ENCODE peak calls at places on chromosomes 5 and 9, in four cellular contexts. L is GM12878, G is K562, E is HL-60. Z is an unnamed sample.
A peak's percentile ranks its signal among the peaks of the same experiment; 100 is the strongest.

GRCh38 chr5:112848116-112848811 is 12.8 kb upstream of the SRP19 start:
- DNase-seq in L (peak; percentile 51), G (peak; percentile 33), E (peak; percentile 28), Z (peak; percentile 14)

GRCh38 chr5:137563646-137564474 is 64.7 kb upstream of the SPOCK1 start:
- DNase-seq in G (no peak), L (no peak), E (peak; percentile 66), Z (no peak)

GRCh38 chr5:150107909-150108447 is 21.6 kb upstream of the CSF1R start:
- DNase-seq in E (no peak), L (no peak), G (no peak), Z (no peak)

GRCh38 chr5:169263591-169263990 is 37.3 kb downstream of the SLIT3 start:
- DNase-seq in G (no peak), E (no peak), L (no peak), Z (no peak)

GRCh38 chr5:124302504-124302903 is 443.9 kb downstream of the ZNF608 start:
- DNase-seq in E (no peak), L (no peak), G (no peak), Z (no peak)

GRCh38 chr5:87825583-87825982 is 412.9 kb upstream of the CCNH start:
- DNase-seq in E (no peak), G (no peak), L (no peak), Z (no peak)

GRCh38 chr5:72093231-72093630 is 14.0 kb upstream of the MAP1B start:
- DNase-seq in E (no peak), G (no peak), L (no peak), Z (no peak)

GRCh38 chr9:130893250-130894101 is 3.1 kb downstream of the QRFP start:
- DNase-seq in G (peak; percentile 67), L (no peak), E (peak; percentile 86), Z (no peak)

GRCh38 chr5:14419686-14420085 is 161.9 kb upstream of the OTULINL start:
- DNase-seq in L (no peak), E (no peak), G (no peak), Z (no peak)

GRCh38 chr5:101517795-101518194 is 614.7 kb upstream of the ST8SIA4 start:
- DNase-seq in L (no peak), E (no peak), G (no peak), Z (no peak)

GRCh38 chr5:43007911-43008368 is 32.2 kb downstream of the ANXA2R start:
- DNase-seq in G (peak; percentile 79), E (peak; percentile 73), L (no peak), Z (peak; percentile 37)

GRCh38 chr5:109080896-109081295 is 328.9 kb downstream of the PJA2 start:
- DNase-seq in E (no peak), L (no peak), G (no peak), Z (no peak)

GRCh38 chr5:50867140-50867539 is 200.7 kb downstream of the PARP8 start:
- DNase-seq in L (no peak), E (no peak), G (no peak), Z (no peak)

GRCh38 chr5:531749-532315 is 7.6 kb upstream of the SLC9A3 start:
- DNase-seq in G (no peak), L (no peak), E (no peak), Z (no peak)

GRCh38 chr5:140240987-140241706 is 61.8 kb downstream of the PFDN1 start:
- DNase-seq in E (no peak), G (peak; percentile 40), L (no peak), Z (no peak)

GRCh38 chr5:137935190-137935589 is 45.9 kb downstream of the PKD2L2 start:
- DNase-seq in G (no peak), E (no peak), L (peak; percentile 25), Z (no peak)

GRCh38 chr5:54254482-54255198 is 55.7 kb downstream of the ARL15 start:
- DNase-seq in E (no peak), L (no peak), G (no peak), Z (no peak)

GRCh38 chr5:143546394-143546793 is 142.9 kb upstream of the NR3C1 start:
- DNase-seq in L (no peak), G (no peak), E (no peak), Z (no peak)

GRCh38 chr5:160520609-160521391 is 99.1 kb downstream of the PTTG1 start:
- DNase-seq in L (no peak), E (no peak), G (no peak), Z (no peak)

GRCh38 chr5:68529581-68529980 is 314.0 kb downstream of the PIK3R1 start:
- DNase-seq in E (no peak), G (no peak), L (no peak), Z (no peak)

GRCh38 chr9:97500263-97500662 is 1.2 kb upstream of the TMOD1 start:
- DNase-seq in L (no peak), E (no peak), G (no peak), Z (no peak)

GRCh38 chr5:65892801-65893200 is 33.6 kb upstream of the ERBIN start:
- DNase-seq in E (no peak), L (no peak), G (no peak), Z (no peak)

GRCh38 chr5:33997331-33997983 is 10.4 kb downstream of the AMACR start:
- DNase-seq in L (no peak), E (peak; percentile 74), G (no peak), Z (no peak)

GRCh38 chr5:5181650-5182324 is 41.7 kb downstream of the ADAMTS16 start:
- DNase-seq in E (no peak), L (no peak), G (no peak), Z (no peak)

GRCh38 chr9:100167912-100168775 is 69.1 kb downstream of the INVS start:
- DNase-seq in E (no peak), L (no peak), G (no peak), Z (no peak)

GRCh38 chr5:78542321-78542840 is 106.2 kb downstream of the LHFPL2 start:
- DNase-seq in L (no peak), G (no peak), E (no peak), Z (no peak)

GRCh38 chr5:135461752-135462151 is 9.6 kb upstream of the TIFAB start:
- DNase-seq in L (no peak), E (no peak), G (no peak), Z (no peak)

GRCh38 chr9:106745457-106745856 is 117.5 kb upstream of the ZNF462 start:
- DNase-seq in E (no peak), G (no peak), L (no peak), Z (no peak)

GRCh38 chr5:132963175-132964104 is at the start of gene AFF4:
- DNase-seq in G (peak; percentile 97), E (peak; percentile 58), L (peak; percentile 68), Z (peak; percentile 91)

GRCh38 chr9:26833792-26834191 is 58.8 kb downstream of the CAAP1 start:
- DNase-seq in E (no peak), L (no peak), G (no peak), Z (no peak)

GRCh38 chr5:1519631-1520141 is 4.1 kb downstream of the LPCAT1 start:
- DNase-seq in L (no peak), G (no peak), E (no peak), Z (no peak)

GRCh38 chr9:126624453-126624872 is 10.7 kb downstream of the LMX1B start:
- DNase-seq in L (no peak), E (no peak), G (no peak), Z (no peak)
- TF ChIP-seq SPI1 in L (no peak), E (no peak), G (no peak), Z (no peak)

GRCh38 chr5:61331407-61332368 is at the start of gene ZSWIM6:
- DNase-seq in E (peak; percentile 81), L (peak; percentile 62), G (peak; percentile 96), Z (peak; percentile 89)
- TF ChIP-seq POLR2AphosphoS5 in E (peak; percentile 61), L (peak; percentile 87), G (peak; percentile 62), Z (peak; percentile 94)

DNA sequence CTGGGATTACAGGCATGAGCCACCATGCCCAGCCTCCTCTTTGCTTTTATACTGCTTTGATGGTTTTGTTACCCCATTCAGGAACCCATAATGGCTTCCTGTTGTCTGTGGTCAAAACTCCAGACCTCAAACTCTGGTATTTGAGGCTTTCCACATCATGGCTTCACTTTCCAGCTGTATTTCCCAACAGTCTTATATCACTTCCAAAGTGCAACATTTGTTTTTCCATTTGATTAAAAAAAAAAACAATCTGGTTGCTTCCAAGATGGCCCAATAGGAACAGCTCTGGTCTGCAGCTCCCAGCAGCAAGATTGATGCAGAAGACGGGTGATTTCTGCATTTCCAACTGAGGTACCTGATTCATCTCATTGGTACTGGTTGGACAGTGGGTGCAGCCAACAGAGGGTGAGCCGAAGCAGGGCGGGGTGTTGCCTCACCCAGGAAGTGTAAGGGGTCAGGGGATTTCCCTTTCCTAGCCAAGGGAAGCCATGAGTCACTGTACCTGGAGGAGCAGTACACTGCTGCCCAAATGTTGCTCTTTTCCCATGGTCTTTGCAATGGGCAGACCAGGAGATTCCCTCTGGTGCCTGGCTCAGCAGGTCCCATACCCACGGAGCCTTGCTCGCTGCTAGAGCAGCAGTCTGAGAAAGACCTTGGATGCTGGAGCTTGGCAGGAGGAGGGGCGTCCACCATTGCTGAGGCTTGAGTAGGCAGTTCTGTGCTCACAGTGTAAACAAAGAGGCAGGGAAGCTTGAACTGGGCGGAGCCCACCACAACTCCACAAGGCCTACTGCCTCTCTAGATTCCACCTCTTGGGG is 458.4 kb downstream of the KDM4C start:
- DNase-seq in G (no peak), E (peak; percentile 16), L (no peak), Z (no peak)
- TF ChIP-seq SPI1 in G (no peak), E (no peak), L (no peak), Z (no peak)

GRCh38 chr5:141559481-141559880 is 59.3 kb downstream of the DIAPH1 start:
- DNase-seq in L (no peak), E (no peak), G (no peak), Z (no peak)
- TF ChIP-seq POLR2AphosphoS5 in L (no peak), E (no peak), G (no peak), Z (no peak)

GRCh38 chr9:134217431-134218210 is 53.3 kb upstream of the RNU6ATAC start:
- DNase-seq in G (peak; percentile 42), L (no peak), E (peak; percentile 26), Z (no peak)
- TF ChIP-seq SPI1 in G (no peak), L (no peak), E (no peak), Z (no peak)

GRCh38 chr9:127224178-127224882 is 40.2 kb upstream of the GARNL3 start:
- DNase-seq in G (peak; percentile 98), E (peak; percentile 67), L (peak; percentile 56), Z (peak; percentile 94)
- TF ChIP-seq POLR2AphosphoS5 in G (no peak), E (no peak), L (no peak), Z (no peak)